ENCODE peak calls at places on chromosomes 13 and 19, in seven cellular contexts. U, R, V, J, C, E and Y are unnamed samples.

GRCh38 chr13:112066624-112067004 is 335 bp upstream of the SOX1 start:
- DNase-seq in U (no peak), R (no peak), V (no peak), J (no peak), C (no peak), E (no peak), Y (peak)

GRCh38 chr13:77733674-77734073 is 36.2 kb downstream of the SLAIN1 start:
- DNase-seq in U (no peak), R (no peak), V (no peak), J (no peak), C (no peak), E (no peak), Y (no peak)

GRCh38 chr19:40605201-40605971 is 4.2 kb downstream of the LTBP4 start:
- DNase-seq in U (peak), R (peak), V (peak), J (peak), C (peak), E (peak), Y (peak)

GRCh38 chr19:23882493-23882892 is 32.2 kb upstream of the ZNF726 start:
- DNase-seq in U (no peak), R (no peak), V (no peak), J (no peak), C (no peak), E (no peak), Y (no peak)

GRCh38 chr13:32781906-32782305 is 195.7 kb downstream of the PDS5B start:
- DNase-seq in U (no peak), R (no peak), V (no peak), J (no peak), C (no peak), E (no peak), Y (no peak)

GRCh38 chr13:45695198-45695730 is 6.9 kb upstream of the CBY2 start:
- DNase-seq in U (no peak), R (no peak), V (no peak), J (no peak), C (no peak), E (no peak), Y (no peak)

GRCh38 chr13:80529734-80530133 is 188.8 kb upstream of the SPRY2 start:
- DNase-seq in U (no peak), R (no peak), V (no peak), J (no peak), C (no peak), E (no peak), Y (no peak)

GRCh38 chr13:49303533-49304252 is 56.0 kb downstream of the CDADC1 start:
- DNase-seq in U (no peak), R (no peak), V (no peak), J (peak), C (no peak), E (no peak), Y (no peak)

GRCh38 chr13:29411493-29411892 is 184.0 kb downstream of the SLC7A1 start:
- DNase-seq in U (no peak), R (no peak), V (no peak), J (no peak), C (no peak), E (no peak), Y (no peak)

GRCh38 chr13:99316657-99317244 is 9.6 kb upstream of the GPR183 start:
- DNase-seq in U (no peak), R (no peak), V (no peak), J (peak), C (no peak), E (no peak), Y (no peak)

GRCh38 chr13:43946281-43946680 is 66.6 kb downstream of the LACC1 start:
- DNase-seq in U (no peak), R (no peak), V (no peak), J (no peak), C (no peak), E (no peak), Y (no peak)
- TF ChIP-seq POLR2A in U (no peak), R (no peak), V (no peak), J (no peak), C (no peak), E (no peak), Y (no peak)

GRCh38 chr19:45769054-45769782 is at the start of gene SIX5:
- DNase-seq in U (peak), R (peak), V (peak), J (peak), C (peak), E (peak), Y (peak)

GRCh38 chr19:45768644-45769053 is 403 bp downstream of the SIX5 start:
- DNase-seq in U (no peak), R (peak), V (peak), J (peak), C (peak), E (no peak), Y (peak)

GRCh38 chr19:45769821-45770191 is 754 bp upstream of the SIX5 start:
- DNase-seq in U (peak), R (peak), V (peak), J (peak), C (no peak), E (no peak), Y (peak)

GRCh38 chr19:45771331-45771933 is 2.4 kb upstream of the SIX5 start:
- DNase-seq in U (peak), R (no peak), V (no peak), J (peak), C (no peak), E (no peak), Y (no peak)

DNA sequence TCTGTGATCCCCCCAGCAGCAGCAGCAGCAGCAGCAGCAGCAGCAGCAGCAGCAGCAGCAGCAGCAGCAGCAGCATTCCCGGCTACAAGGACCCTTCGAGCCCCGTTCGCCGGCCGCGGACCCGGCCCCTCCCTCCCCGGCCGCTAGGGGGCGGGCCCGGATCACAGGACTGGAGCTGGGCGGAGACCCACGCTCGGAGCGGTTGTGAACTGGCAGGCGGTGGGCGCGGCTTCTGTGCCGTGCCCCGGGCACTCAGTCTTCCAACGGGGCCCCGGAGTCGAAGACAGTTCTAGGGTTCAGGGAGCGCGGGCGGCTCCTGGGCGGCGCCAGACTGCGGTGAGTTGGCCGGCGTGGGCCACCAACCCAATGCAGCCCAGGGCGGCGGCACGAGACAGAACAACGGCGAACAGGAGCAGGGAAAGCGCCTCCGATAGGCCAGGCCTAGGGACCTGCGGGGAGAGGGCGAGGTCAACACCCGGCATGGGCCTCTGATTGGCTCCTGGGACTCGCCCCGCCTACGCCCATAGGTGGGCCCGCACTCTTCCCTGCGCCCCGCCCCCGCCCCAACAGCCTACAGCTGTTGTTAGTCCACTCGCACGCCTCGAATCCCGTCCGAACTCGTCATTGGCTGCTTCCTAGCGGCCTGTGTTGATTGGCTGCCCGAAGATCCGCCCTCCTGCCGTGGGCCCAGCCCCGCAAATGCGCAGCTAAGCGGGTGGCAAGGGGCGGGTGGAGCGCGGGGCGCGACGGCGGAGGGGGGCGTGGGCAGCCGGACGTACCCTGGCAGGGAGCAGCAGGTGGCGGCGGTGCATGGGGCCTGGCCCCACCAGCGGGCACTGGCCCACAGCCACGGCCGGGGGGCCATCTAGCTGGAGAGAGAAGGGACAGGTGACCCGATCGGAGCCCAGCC is 1.4 kb upstream of the SIX5 start:
- DNase-seq in U (peak), R (peak), V (peak), J (peak), C (peak), E (peak), Y (peak)
- TF ChIP-seq POLR2A in U (peak), R (peak), V (no peak), J (peak), C (peak), E (no peak), Y (peak)

GRCh38 chr19:16076958-16077611 is 790 bp downstream of the TPM4 start:
- DNase-seq in U (no peak), R (peak), V (no peak), J (peak), C (no peak), E (peak), Y (no peak)
- TF ChIP-seq POLR2A in U (no peak), R (no peak), V (no peak), J (no peak), C (peak), E (peak), Y (no peak)

DNA sequence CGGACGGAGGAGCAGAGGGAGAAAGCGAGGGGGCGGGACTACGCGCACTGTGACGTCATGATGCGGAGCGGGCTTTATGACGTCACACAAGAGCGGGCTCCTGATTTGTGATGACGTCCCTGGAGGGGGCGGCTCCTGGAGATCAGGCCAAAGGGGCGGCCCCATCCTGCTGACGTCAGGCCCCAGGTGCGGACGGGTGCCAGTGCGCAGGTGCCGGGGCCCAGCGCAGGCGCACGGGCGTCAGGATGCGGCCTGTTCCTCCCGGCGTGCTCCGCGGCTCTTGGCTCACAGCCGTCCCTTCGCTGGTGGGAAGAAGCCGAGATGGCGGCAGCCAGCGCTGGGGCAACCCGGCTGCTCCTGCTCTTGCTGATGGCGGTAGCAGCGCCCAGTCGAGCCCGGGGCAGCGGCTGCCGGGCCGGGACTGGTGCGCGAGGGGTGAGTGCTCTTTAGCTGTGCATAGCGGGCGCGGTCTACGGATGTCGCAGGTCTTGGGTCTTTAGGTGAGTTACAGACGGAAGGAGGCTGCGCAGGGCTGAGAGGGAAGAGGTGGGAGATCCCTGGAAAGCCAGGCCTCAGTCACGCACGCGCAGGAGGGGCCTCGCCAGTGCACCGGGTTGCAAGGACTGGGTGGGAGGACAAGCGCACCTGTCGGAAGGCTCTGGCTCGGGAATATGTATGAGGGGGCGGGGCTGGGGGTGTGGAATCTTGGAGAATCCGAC is at the start of the genes EMC10 and GARIN5A:
- DNase-seq in U (peak), R (peak), V (peak), J (peak), C (peak), E (peak), Y (peak)
- TF ChIP-seq POLR2A in U (peak), R (peak), V (peak), J (peak), C (peak), E (no peak), Y (peak)

GRCh38 chr19:1259206-1259872 is 9.8 kb upstream of the CIRBP start:
- DNase-seq in U (peak), R (peak), V (peak), J (peak), C (peak), E (peak), Y (peak)

GRCh38 chr19:1257475-1258160 is 9.2 kb downstream of the MIDN start:
- DNase-seq in U (no peak), R (no peak), V (no peak), J (no peak), C (no peak), E (no peak), Y (no peak)

GRCh38 chr19:1258707-1259205 is 10.4 kb downstream of the MIDN start:
- DNase-seq in U (no peak), R (no peak), V (no peak), J (no peak), C (no peak), E (no peak), Y (no peak)

GRCh38 chr19:1256646-1257474 is 8.5 kb downstream of the MIDN start:
- DNase-seq in U (no peak), R (no peak), V (no peak), J (no peak), C (no peak), E (no peak), Y (no peak)

DNA sequence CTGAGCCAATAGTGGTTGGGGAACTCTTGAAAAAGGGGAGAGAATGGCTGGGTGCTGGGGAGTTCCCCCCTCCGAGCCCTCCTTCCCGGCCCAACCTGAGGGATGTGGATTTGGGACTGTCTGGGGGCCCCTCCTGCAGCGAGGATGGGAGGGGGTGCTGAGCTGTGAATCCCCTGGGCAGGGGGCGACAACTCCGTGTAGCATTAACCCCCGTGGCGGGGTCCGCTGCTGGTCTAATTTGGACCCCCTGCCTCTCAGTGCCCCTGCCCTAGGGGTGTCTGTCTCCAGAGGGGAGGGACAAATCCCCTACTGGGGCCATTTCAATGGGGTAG is 9.7 kb downstream of the MIDN start:
- DNase-seq in U (no peak), R (no peak), V (no peak), J (no peak), C (no peak), E (no peak), Y (no peak)
- TF ChIP-seq POLR2A in U (no peak), R (no peak), V (no peak), J (no peak), C (no peak), E (no peak), Y (no peak)

DNA sequence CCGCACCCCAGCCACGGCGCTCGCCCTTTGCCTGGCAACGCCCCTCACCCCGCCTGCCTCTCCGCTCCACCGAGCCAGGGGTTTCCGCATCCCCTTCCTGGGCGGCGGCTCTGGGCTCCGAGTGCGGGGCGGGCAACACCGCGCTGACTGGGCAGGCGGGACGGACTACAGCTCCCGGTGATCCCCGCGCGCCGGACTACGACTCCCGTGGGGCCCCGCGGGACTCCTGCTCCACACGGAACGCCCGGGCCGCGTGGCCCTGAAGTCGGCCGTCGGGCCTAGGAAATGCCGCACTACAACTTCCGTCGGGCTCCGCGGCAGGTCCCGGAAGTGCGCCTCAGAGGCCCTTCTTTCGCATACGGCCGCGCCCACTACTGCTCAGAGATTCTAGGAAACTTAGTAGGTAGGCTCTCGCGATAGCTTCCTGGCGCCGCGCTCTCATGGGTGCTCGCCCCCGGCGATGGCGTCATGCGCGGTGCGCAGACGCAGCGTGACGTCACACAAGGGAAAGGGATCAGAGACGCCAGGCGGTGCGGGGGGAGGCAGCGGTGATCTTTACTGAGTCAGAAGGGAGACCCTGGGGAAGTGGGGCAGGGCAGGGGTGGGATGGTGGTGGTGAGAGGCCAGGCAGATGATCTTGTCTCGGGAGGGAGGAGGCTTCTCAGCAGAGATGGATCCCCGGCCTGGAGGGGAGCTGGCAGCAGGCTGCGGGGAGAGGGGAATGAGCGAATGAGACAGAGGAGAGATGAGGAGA is at the start of gene JOSD2:
- DNase-seq in U (peak), R (peak), V (peak), J (peak), C (peak), E (peak), Y (peak)
- TF ChIP-seq POLR2A in U (peak), R (peak), V (peak), J (peak), C (peak), E (peak), Y (peak)

GRCh38 chr13:61187471-61187870 is 228.2 kb downstream of the PCDH20 start:
- DNase-seq in U (no peak), R (no peak), V (no peak), J (no peak), C (no peak), E (no peak), Y (no peak)

GRCh38 chr13:61180245-61180644 is 235.4 kb downstream of the PCDH20 start:
- DNase-seq in U (no peak), R (no peak), V (no peak), J (no peak), C (no peak), E (no peak), Y (no peak)

GRCh38 chr13:61188057-61188456 is 227.6 kb downstream of the PCDH20 start:
- DNase-seq in U (no peak), R (no peak), V (no peak), J (no peak), C (no peak), E (no peak), Y (no peak)

DNA sequence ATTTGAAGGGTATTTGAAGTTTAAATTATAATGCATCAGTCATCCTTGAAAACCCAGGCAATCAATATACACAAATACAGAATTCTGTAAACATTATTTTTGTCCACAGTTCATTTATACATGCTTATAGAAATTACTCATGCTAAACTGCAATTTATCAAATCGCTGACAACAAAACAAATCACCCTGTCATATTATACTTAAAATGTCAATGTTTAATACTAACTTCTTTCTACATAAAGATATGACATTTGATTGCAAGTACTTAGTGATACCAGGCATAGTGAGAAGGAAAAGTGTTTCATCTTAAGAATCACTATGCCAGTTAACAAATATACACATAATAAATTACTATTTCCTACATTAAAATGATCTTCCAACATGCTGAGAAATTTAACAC is 232.0 kb downstream of the PCDH20 start:
- DNase-seq in U (no peak), R (no peak), V (no peak), J (no peak), C (no peak), E (no peak), Y (no peak)
- TF ChIP-seq POLR2A in U (no peak), R (no peak), V (no peak), J (no peak), C (no peak), E (no peak), Y (no peak)

DNA sequence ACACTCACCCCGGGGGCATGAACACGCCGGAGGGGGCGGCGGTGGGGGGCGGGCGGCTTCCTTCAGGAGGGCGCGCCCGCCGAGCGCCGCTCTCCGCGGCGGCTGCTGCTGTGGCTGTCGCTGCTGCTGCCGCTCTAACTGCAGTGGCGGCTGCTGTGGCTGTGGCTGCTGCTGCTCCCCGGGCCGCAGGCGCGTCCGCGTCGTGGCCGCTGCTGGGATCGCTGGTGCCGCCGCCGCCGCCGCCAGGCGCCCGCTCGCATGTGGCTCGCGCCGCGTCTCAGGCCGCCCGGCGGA is at the start of gene BBC3:
- DNase-seq in U (no peak), R (no peak), V (no peak), J (no peak), C (no peak), E (no peak), Y (no peak)
- TF ChIP-seq POLR2A in U (peak), R (no peak), V (no peak), J (peak), C (no peak), E (no peak), Y (no peak)

GRCh38 chr19:44993926-44994537 is 7.2 kb upstream of the RELB start:
- DNase-seq in U (no peak), R (no peak), V (no peak), J (no peak), C (no peak), E (no peak), Y (no peak)
- TF ChIP-seq POLR2A in U (no peak), R (no peak), V (no peak), J (no peak), C (no peak), E (no peak), Y (no peak)